ENCODE peak calls at places on chromosomes 2 and 18, in seven cellular contexts. One of them, this sample, is unnamed.

GRCh38 chr2:189601043-189601442 is 20.5 kb upstream of the SLC40A1 start:
- DNase-seq in IMR-90: peak; percentile 54
- DNase-seq in mesendoderm: peak; percentile 59
- DNase-seq in H9: no peak
- DNase-seq in neuronal stem cell: no peak
- DNase-seq in mesenchymal stem cell: peak; percentile 38
- DNase-seq in H1: no peak
- DNase-seq in this sample: no peak

GRCh38 chr2:240571314-240571973 is 3.2 kb downstream of the RNPEPL1 start:
- DNase-seq in IMR-90: no peak
- DNase-seq in mesendoderm: no peak
- DNase-seq in H9: no peak
- DNase-seq in neuronal stem cell: no peak
- DNase-seq in mesenchymal stem cell: no peak
- DNase-seq in H1: no peak
- DNase-seq in this sample: no peak

GRCh38 chr2:192013211-192013610 is 166.3 kb upstream of the CAVIN2 start:
- DNase-seq in IMR-90: no peak
- DNase-seq in mesendoderm: no peak
- DNase-seq in H9: no peak
- DNase-seq in neuronal stem cell: no peak
- DNase-seq in mesenchymal stem cell: no peak
- DNase-seq in H1: no peak
- DNase-seq in this sample: peak; percentile 56

GRCh38 chr2:136327162-136327852 is 209.4 kb upstream of the CXCR4 start:
- DNase-seq in IMR-90: peak; percentile 53
- DNase-seq in mesendoderm: peak; percentile 81
- DNase-seq in H9: no peak
- DNase-seq in neuronal stem cell: no peak
- DNase-seq in mesenchymal stem cell: peak; percentile 66
- DNase-seq in H1: no peak
- DNase-seq in this sample: peak; percentile 52

GRCh38 chr2:110166246-110166645 is 38.6 kb downstream of the NPHP1 start:
- DNase-seq in IMR-90: peak; percentile 6
- DNase-seq in mesendoderm: no peak
- DNase-seq in H9: no peak
- DNase-seq in neuronal stem cell: no peak
- DNase-seq in mesenchymal stem cell: no peak
- DNase-seq in H1: no peak
- DNase-seq in this sample: no peak

GRCh38 chr2:96962567-96963203 is 23.7 kb downstream of the FAM178B start:
- DNase-seq in IMR-90: no peak
- DNase-seq in mesendoderm: no peak
- DNase-seq in H9: no peak
- DNase-seq in neuronal stem cell: no peak
- DNase-seq in mesenchymal stem cell: no peak
- DNase-seq in H1: no peak
- DNase-seq in this sample: no peak

GRCh38 chr2:234005126-234005525 is 45.4 kb upstream of the SPP2 start:
- DNase-seq in IMR-90: no peak
- DNase-seq in mesendoderm: no peak
- DNase-seq in H9: no peak
- DNase-seq in neuronal stem cell: no peak
- DNase-seq in mesenchymal stem cell: no peak
- DNase-seq in H1: no peak
- DNase-seq in this sample: no peak

GRCh38 chr2:47497843-47498460 is 95.0 kb downstream of the MSH2 start:
- DNase-seq in IMR-90: no peak
- DNase-seq in mesendoderm: no peak
- DNase-seq in H9: no peak
- DNase-seq in neuronal stem cell: no peak
- DNase-seq in mesenchymal stem cell: no peak
- DNase-seq in H1: no peak
- DNase-seq in this sample: no peak

GRCh38 chr2:134796373-134796772 is 42.0 kb upstream of the ACMSD start:
- DNase-seq in IMR-90: no peak
- DNase-seq in mesendoderm: no peak
- DNase-seq in H9: no peak
- DNase-seq in neuronal stem cell: no peak
- DNase-seq in mesenchymal stem cell: no peak
- DNase-seq in H1: no peak
- DNase-seq in this sample: no peak

GRCh38 chr2:25879133-25879730 is 945 bp upstream of the ASXL2 start:
- DNase-seq in IMR-90: peak; percentile 77
- DNase-seq in mesendoderm: peak; percentile 9
- DNase-seq in H9: no peak
- DNase-seq in neuronal stem cell: no peak
- DNase-seq in mesenchymal stem cell: peak; percentile 85
- DNase-seq in H1: no peak
- DNase-seq in this sample: peak; percentile 76

GRCh38 chr2:64062840-64063239 is 43.6 kb upstream of the VPS54 start:
- DNase-seq in IMR-90: peak; percentile 82
- DNase-seq in mesendoderm: no peak
- DNase-seq in H9: no peak
- DNase-seq in neuronal stem cell: no peak
- DNase-seq in mesenchymal stem cell: peak; percentile 44
- DNase-seq in H1: no peak
- DNase-seq in this sample: peak; percentile 54

GRCh38 chr2:8541223-8541622 is 140.6 kb upstream of the ID2 start:
- DNase-seq in IMR-90: no peak
- DNase-seq in mesendoderm: no peak
- DNase-seq in H9: peak; percentile 14
- DNase-seq in neuronal stem cell: no peak
- DNase-seq in mesenchymal stem cell: no peak
- DNase-seq in H1: no peak
- DNase-seq in this sample: no peak

GRCh38 chr2:223972656-223973102 is 15.4 kb downstream of the MRPL44 start:
- DNase-seq in IMR-90: no peak
- DNase-seq in mesendoderm: peak; percentile 62
- DNase-seq in H9: no peak
- DNase-seq in neuronal stem cell: no peak
- DNase-seq in mesenchymal stem cell: no peak
- DNase-seq in H1: no peak
- DNase-seq in this sample: no peak

GRCh38 chr2:128315122-128315828 is 3.4 kb downstream of the HS6ST1 start:
- DNase-seq in IMR-90: no peak
- DNase-seq in mesendoderm: no peak
- DNase-seq in H9: peak; percentile 34
- DNase-seq in neuronal stem cell: no peak
- DNase-seq in mesenchymal stem cell: no peak
- DNase-seq in H1: no peak
- DNase-seq in this sample: no peak

GRCh38 chr2:223598994-223599645 is 3.0 kb downstream of the SCG2 start:
- DNase-seq in IMR-90: peak; percentile 83
- DNase-seq in mesendoderm: no peak
- DNase-seq in H9: no peak
- DNase-seq in neuronal stem cell: no peak
- DNase-seq in mesenchymal stem cell: peak; percentile 74
- DNase-seq in H1: no peak
- DNase-seq in this sample: peak; percentile 44

GRCh38 chr2:729363-729762 is 52.2 kb upstream of the TMEM18 start:
- DNase-seq in IMR-90: no peak
- DNase-seq in mesendoderm: no peak
- DNase-seq in H9: no peak
- DNase-seq in neuronal stem cell: no peak
- DNase-seq in mesenchymal stem cell: no peak
- DNase-seq in H1: peak; percentile 25
- DNase-seq in this sample: no peak
- H4K8ac ChIP-seq in IMR-90: no peak overlapping the region
- H4K8ac ChIP-seq in mesendoderm: no peak overlapping the region
- H4K8ac ChIP-seq in H9: no peak overlapping the region
- H4K8ac ChIP-seq in neuronal stem cell: no peak overlapping the region
- H4K8ac ChIP-seq in mesenchymal stem cell: no peak overlapping the region
- H4K8ac ChIP-seq in H1: no peak overlapping the region
- H4K8ac ChIP-seq in this sample: no peak overlapping the region

GRCh38 chr18:26919656-26920055 is 54.1 kb upstream of the AQP4 start:
- DNase-seq in IMR-90: no peak
- DNase-seq in mesendoderm: no peak
- DNase-seq in H9: no peak
- DNase-seq in neuronal stem cell: no peak
- DNase-seq in mesenchymal stem cell: peak; percentile 33
- DNase-seq in H1: no peak
- DNase-seq in this sample: no peak

GRCh38 chr18:26922313-26922712 is 56.8 kb upstream of the AQP4 start:
- DNase-seq in IMR-90: no peak
- DNase-seq in mesendoderm: no peak
- DNase-seq in H9: no peak
- DNase-seq in neuronal stem cell: no peak
- DNase-seq in mesenchymal stem cell: no peak
- DNase-seq in H1: no peak
- DNase-seq in this sample: no peak

GRCh38 chr18:26925313-26925712 is 59.8 kb upstream of the AQP4 start:
- DNase-seq in IMR-90: no peak
- DNase-seq in mesendoderm: no peak
- DNase-seq in H9: no peak
- DNase-seq in neuronal stem cell: no peak
- DNase-seq in mesenchymal stem cell: no peak
- DNase-seq in H1: no peak
- DNase-seq in this sample: no peak

GRCh38 chr18:26920644-26921043 is 55.1 kb upstream of the AQP4 start:
- DNase-seq in IMR-90: no peak
- DNase-seq in mesendoderm: no peak
- DNase-seq in H9: no peak
- DNase-seq in neuronal stem cell: no peak
- DNase-seq in mesenchymal stem cell: no peak
- DNase-seq in H1: no peak
- DNase-seq in this sample: no peak
- H2AK5ac ChIP-seq in IMR-90: no peak overlapping the region
- H2AK5ac ChIP-seq in mesendoderm: no peak overlapping the region
- H2AK5ac ChIP-seq in H9: no peak overlapping the region
- H2AK5ac ChIP-seq in neuronal stem cell: no peak overlapping the region
- H2AK5ac ChIP-seq in mesenchymal stem cell: no peak overlapping the region
- H2AK5ac ChIP-seq in H1: no peak overlapping the region
- H2AK5ac ChIP-seq in this sample: no peak overlapping the region

GRCh38 chr2:170950221-170950737 is 21.2 kb downstream of the GORASP2 start:
- DNase-seq in IMR-90: no peak
- DNase-seq in mesendoderm: no peak
- DNase-seq in H9: no peak
- DNase-seq in neuronal stem cell: no peak
- DNase-seq in mesenchymal stem cell: no peak
- DNase-seq in H1: no peak
- DNase-seq in this sample: no peak

GRCh38 chr2:170949415-170949814 is 20.4 kb downstream of the GORASP2 start:
- DNase-seq in IMR-90: no peak
- DNase-seq in mesendoderm: peak; percentile 18
- DNase-seq in H9: no peak
- DNase-seq in neuronal stem cell: no peak
- DNase-seq in mesenchymal stem cell: no peak
- DNase-seq in H1: no peak
- DNase-seq in this sample: peak; percentile 22

DNA sequence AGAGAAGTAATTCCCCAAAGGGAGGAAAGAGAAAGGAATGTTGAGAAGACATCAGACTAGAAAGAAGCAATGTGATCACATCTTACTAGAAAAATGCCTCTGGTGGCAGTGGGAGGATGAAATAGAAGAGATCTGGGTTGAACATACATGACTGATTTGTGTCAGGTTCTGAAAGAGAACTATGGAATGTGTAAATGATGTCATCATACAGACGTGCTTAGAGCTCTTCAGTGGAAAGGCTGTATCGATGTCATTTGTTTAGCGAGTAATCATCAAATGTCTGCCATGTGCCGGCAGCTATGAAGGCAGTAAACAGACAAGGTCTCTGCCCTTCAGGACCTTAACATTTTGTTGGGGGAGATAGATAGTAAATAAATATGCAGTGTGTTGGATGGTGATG is 24.9 kb downstream of the GORASP2 start:
- DNase-seq in IMR-90: peak; percentile 60
- DNase-seq in mesendoderm: no peak
- DNase-seq in H9: no peak
- DNase-seq in neuronal stem cell: no peak
- DNase-seq in mesenchymal stem cell: peak; percentile 13
- DNase-seq in H1: no peak
- DNase-seq in this sample: no peak
- H2BK5ac ChIP-seq in IMR-90: no peak overlapping the region
- H2BK5ac ChIP-seq in mesendoderm: no peak overlapping the region
- H2BK5ac ChIP-seq in H9: no peak overlapping the region
- H2BK5ac ChIP-seq in neuronal stem cell: no peak overlapping the region
- H2BK5ac ChIP-seq in mesenchymal stem cell: no peak overlapping the region
- H2BK5ac ChIP-seq in H1: no peak overlapping the region
- H2BK5ac ChIP-seq in this sample: no peak overlapping the region

GRCh38 chr2:100179806-100180205 is 37.4 kb upstream of the AFF3 start:
- DNase-seq in IMR-90: no peak
- DNase-seq in mesendoderm: no peak
- DNase-seq in H9: peak; percentile 15
- DNase-seq in neuronal stem cell: no peak
- DNase-seq in mesenchymal stem cell: no peak
- DNase-seq in H1: no peak
- DNase-seq in this sample: no peak
- H4K8ac ChIP-seq in IMR-90: no peak overlapping the region
- H4K8ac ChIP-seq in mesendoderm: no peak overlapping the region
- H4K8ac ChIP-seq in H9: no peak overlapping the region
- H4K8ac ChIP-seq in neuronal stem cell: no peak overlapping the region
- H4K8ac ChIP-seq in mesenchymal stem cell: no peak overlapping the region
- H4K8ac ChIP-seq in H1: no peak overlapping the region
- H4K8ac ChIP-seq in this sample: no peak overlapping the region

GRCh38 chr2:155696561-155696960 is 636.0 kb downstream of the NR4A2 start:
- DNase-seq in IMR-90: no peak
- DNase-seq in mesendoderm: no peak
- DNase-seq in H9: no peak
- DNase-seq in neuronal stem cell: no peak
- DNase-seq in mesenchymal stem cell: no peak
- DNase-seq in H1: no peak
- DNase-seq in this sample: no peak
- H2AK5ac ChIP-seq in IMR-90: no peak overlapping the region
- H2AK5ac ChIP-seq in mesendoderm: no peak overlapping the region
- H2AK5ac ChIP-seq in H9: no peak overlapping the region
- H2AK5ac ChIP-seq in neuronal stem cell: no peak overlapping the region
- H2AK5ac ChIP-seq in mesenchymal stem cell: no peak overlapping the region
- H2AK5ac ChIP-seq in H1: no peak overlapping the region
- H2AK5ac ChIP-seq in this sample: no peak overlapping the region

DNA sequence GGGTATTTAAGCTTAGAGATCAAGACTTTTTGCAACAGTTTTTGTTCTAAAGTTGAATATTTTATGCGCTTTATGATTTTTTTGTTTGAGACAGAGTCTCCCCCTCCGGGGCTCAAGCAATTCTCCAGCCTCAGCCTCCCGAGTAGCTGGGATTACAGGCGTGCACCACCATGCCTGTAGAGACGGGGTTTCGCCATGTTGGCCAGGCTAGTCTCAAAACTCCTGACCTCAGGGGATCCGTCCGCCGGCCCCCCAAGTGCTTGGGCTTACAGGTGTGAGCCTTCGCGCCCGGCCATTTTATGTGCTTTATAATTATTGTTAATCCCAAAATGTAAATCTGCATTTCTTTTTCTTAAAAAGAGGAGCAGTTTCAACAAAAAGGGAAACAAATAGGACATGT is 29.0 kb downstream of the TBR1 start:
- DNase-seq in IMR-90: no peak
- DNase-seq in mesendoderm: no peak
- DNase-seq in H9: no peak
- DNase-seq in neuronal stem cell: no peak
- DNase-seq in mesenchymal stem cell: no peak
- DNase-seq in H1: no peak
- DNase-seq in this sample: no peak
- H2BK5ac ChIP-seq in IMR-90: no peak overlapping the region
- H2BK5ac ChIP-seq in mesendoderm: no peak overlapping the region
- H2BK5ac ChIP-seq in H9: no peak overlapping the region
- H2BK5ac ChIP-seq in neuronal stem cell: no peak overlapping the region
- H2BK5ac ChIP-seq in mesenchymal stem cell: no peak overlapping the region
- H2BK5ac ChIP-seq in H1: no peak overlapping the region
- H2BK5ac ChIP-seq in this sample: no peak overlapping the region